ENCODE peak calls at places on chromosomes 16 and 17, in nine cellular contexts. Z is cardiac fibroblast, T is A549, V is AG09309, U is astrocyte of the cerebellum, C is psoas muscle, Q is left lung, Y is heart left ventricle, J is OCI-LY7. B is an unnamed sample.

GRCh38 chr17:45784293-45784582 is at the start of gene CRHR1:
- DNase-seq in Q (no peak), Y (no peak), Z (no peak), J (no peak), C (no peak), U (no peak), V (no peak), T (peak), B (no peak)

GRCh38 chr16:27149986-27150385 is 53.3 kb upstream of the KDM8 start:
- DNase-seq in U (no peak), T (no peak), Q (no peak), Y (no peak), J (no peak), Z (no peak), C (no peak), V (no peak), B (no peak)

GRCh38 chr16:54923055-54923473 is 7.6 kb upstream of the IRX5 start:
- DNase-seq in U (no peak), C (peak), V (no peak), Y (no peak), J (no peak), Z (no peak), T (no peak), Q (no peak), B (peak)

GRCh38 chr16:54934536-54935410 is 4.1 kb downstream of the IRX5 start:
- DNase-seq in U (no peak), Y (peak), C (peak), J (no peak), V (peak), T (no peak), Q (peak), Z (no peak), B (no peak)

GRCh38 chr16:3878610-3879009 is 1.9 kb downstream of the CREBBP start:
- DNase-seq in Y (no peak), V (no peak), Z (peak), C (no peak), T (no peak), J (peak), U (no peak), Q (no peak), B (peak)

GRCh38 chr17:72351884-72352346 is 231.1 kb downstream of the SOX9 start:
- DNase-seq in C (no peak), V (no peak), Q (no peak), J (no peak), Y (no peak), Z (no peak), U (no peak), T (no peak), B (no peak)

GRCh38 chr16:61549332-61549731 is 486.9 kb downstream of the CDH8 start:
- DNase-seq in Q (no peak), Z (no peak), V (no peak), J (no peak), Y (no peak), C (no peak), U (no peak), T (no peak), B (no peak)

GRCh38 chr16:86044241-86044671 is 145.3 kb downstream of the IRF8 start:
- DNase-seq in U (peak), Z (peak), J (peak), V (no peak), Y (no peak), T (peak), Q (no peak), C (no peak), B (no peak)

GRCh38 chr16:70156207-70156978 is 17.2 kb upstream of the CLEC18C start:
- DNase-seq in Z (no peak), V (no peak), Y (no peak), T (peak), C (no peak), U (no peak), Q (peak), J (no peak), B (peak)

GRCh38 chr17:49962599-49963276 is 6.3 kb upstream of the DLX4 start:
- DNase-seq in Q (peak), V (no peak), U (no peak), J (no peak), Y (no peak), C (no peak), T (no peak), Z (no peak), B (no peak)

GRCh38 chr17:42333053-42333452 is 44.8 kb downstream of the STAT5A start:
- DNase-seq in Z (no peak), U (no peak), C (no peak), Q (no peak), Y (no peak), V (no peak), T (no peak), J (no peak), B (no peak)

GRCh38 chr16:4371481-4372314 is at the start of gene VASN:
- DNase-seq in C (peak), J (peak), T (peak), Y (peak), V (no peak), Q (peak), Z (peak), U (peak), B (no peak)

GRCh38 chr16:11576427-11577289 is 10.1 kb downstream of the LITAF start:
- DNase-seq in C (peak), J (peak), V (no peak), Y (no peak), T (no peak), Z (no peak), Q (peak), U (no peak), B (no peak)

GRCh38 chr17:19287651-19288050 is 50.5 kb downstream of the EPN2 start:
- DNase-seq in Y (no peak), J (no peak), Q (no peak), V (no peak), U (no peak), C (no peak), T (no peak), Z (no peak), B (no peak)

GRCh38 chr16:4313563-4314531 is 2.0 kb upstream of the GLIS2 start:
- DNase-seq in Y (no peak), T (peak), Q (peak), U (no peak), V (no peak), J (peak), C (peak), Z (peak), B (no peak)

GRCh38 chr17:62064029-62064790 is 868 bp downstream of the MED13 start:
- DNase-seq in V (no peak), Y (no peak), C (no peak), Q (no peak), J (peak), Z (peak), U (no peak), T (peak), B (peak)

GRCh38 chr17:4886830-4887229 is 12.5 kb upstream of the C17orf107 start:
- DNase-seq in V (no peak), U (no peak), Z (no peak), Y (no peak), J (no peak), Q (peak), T (no peak), C (no peak), B (no peak)

GRCh38 chr17:41812176-41813038 is at the start of gene FKBP10:
- DNase-seq in Z (peak), Q (no peak), Y (peak), U (peak), C (peak), J (peak), V (no peak), T (peak), B (peak)

GRCh38 chr16:4414187-4414909 is 2.0 kb downstream of the CORO7 start:
- DNase-seq in T (no peak), U (no peak), C (no peak), J (peak), Z (no peak), V (no peak), Y (no peak), Q (no peak), B (no peak)

GRCh38 chr17:45705123-45706009 is 78.8 kb upstream of the CRHR1 start:
- DNase-seq in V (no peak), J (no peak), C (no peak), Q (no peak), Z (no peak), T (peak), U (no peak), Y (no peak), B (no peak)

GRCh38 chr16:53090591-53091507 is 36.1 kb downstream of the CHD9 start:
- DNase-seq in T (no peak), V (peak), Z (peak), U (peak), C (peak), Q (peak), J (peak), Y (peak), B (peak)

GRCh38 chr17:52170963-52171572 is 12.6 kb upstream of the CA10 start:
- DNase-seq in C (no peak), J (no peak), Q (no peak), Z (peak), V (no peak), T (peak), U (no peak), Y (no peak), B (peak)

GRCh38 chr17:55699178-55699865 is 23.3 kb downstream of the TMEM100 start:
- DNase-seq in V (no peak), U (no peak), C (no peak), J (no peak), T (no peak), Y (peak), Z (no peak), Q (peak), B (no peak)

GRCh38 chr16:23071202-23072083 is 77.8 kb downstream of the USP31 start:
- DNase-seq in Z (peak), T (no peak), J (no peak), Y (peak), U (peak), V (peak), C (no peak), Q (no peak), B (no peak)

GRCh38 chr16:49952386-49952785 is 72.6 kb upstream of the CNEP1R1 start:
- DNase-seq in U (no peak), Q (no peak), C (no peak), T (no peak), J (no peak), Y (no peak), V (no peak), Z (peak), B (no peak)

DNA sequence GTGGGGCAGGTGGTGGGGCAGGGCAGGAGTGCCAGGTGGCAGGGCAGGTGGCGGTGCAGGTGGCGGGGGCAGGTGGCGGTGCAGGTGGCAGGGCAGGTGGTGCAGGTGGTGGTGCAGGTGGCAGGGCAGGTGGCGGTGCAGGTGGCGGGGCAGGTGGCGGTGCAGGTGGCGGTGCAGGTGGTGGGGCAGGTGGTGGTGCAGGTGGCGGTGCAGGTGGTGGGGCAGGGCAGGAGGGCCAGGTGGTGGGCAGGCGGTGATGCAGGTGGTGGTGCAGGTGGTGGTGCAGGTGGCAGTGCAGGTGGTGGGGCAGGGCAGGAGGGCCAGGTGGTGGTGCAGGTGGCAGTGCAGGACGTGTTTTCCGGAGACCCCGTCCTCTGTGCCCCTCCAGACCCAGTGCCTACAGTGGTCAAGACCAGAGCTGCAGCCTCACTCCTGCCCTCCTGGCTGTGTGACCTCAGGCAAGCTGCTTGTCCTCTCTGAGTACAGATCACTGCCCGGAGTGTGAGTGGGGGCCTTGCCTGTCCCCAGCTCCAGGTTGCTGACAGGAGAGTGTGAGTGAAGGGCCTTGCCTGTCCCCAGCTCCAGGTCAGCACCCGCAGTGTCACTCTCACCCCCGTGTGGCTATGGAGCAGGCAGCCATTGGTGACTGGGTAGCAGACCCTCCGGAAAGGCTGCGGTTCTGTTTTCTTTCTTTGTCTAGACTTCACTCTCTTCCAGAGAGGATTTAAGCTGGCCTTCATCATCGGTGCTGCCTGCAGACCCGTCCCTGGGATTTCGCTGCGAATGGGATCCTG is 16.1 kb upstream of the NPTX1 start:
- DNase-seq in T (no peak), Z (no peak), V (no peak), J (no peak), C (peak), Q (no peak), Y (no peak), U (no peak), B (no peak)
- H3K4me3 ChIP-seq in T (no peak), Z (no peak), V (no peak), J (no peak), C (no peak), Q (no peak), Y (no peak), U (no peak), B (no peak)

DNA sequence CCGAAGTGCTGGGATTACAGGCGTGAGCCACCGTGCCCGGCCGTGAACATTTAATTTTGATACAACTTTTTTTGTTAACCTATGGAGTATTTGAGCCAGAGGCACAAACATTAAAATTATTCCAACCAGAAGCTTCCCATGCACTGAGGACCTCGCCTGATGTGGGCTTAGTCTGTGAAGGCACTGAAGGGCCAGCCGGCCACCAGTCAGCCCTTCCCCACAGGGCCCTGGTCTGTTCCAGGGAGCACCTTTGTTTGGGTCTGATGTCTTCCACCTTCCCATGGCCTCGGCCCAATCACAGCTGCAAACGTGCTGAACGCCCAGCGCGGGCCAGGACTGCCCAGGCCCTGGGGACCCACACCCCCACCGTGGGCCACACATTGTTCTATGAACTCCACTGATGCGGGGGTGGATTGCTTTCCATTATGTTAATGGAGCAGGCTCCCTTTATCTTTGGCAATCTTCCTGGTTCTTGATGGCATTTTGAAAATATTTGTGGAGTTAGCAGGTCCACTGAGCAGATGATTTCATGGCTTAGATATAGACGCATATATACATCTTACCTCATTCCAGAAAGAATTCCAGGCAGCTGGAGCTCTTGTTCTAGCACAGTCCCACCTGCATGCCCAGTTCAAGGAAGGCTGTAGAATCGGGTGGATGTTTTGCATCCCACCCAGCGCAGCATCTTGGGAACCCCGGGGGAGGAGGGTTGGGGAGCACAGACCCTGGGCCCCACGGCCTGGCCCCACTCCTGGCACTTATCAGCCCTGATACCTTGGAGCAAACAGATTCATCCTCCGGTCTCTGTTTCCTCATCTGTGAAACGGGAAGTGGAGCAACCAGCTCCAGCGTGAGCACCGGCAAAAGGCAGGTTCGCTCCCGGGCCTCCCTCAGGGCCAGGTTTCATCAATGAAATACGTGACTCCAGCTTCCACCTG is 14.5 kb downstream of the SPIRE2 start:
- DNase-seq in U (peak), Z (peak), Q (no peak), Y (peak), V (no peak), T (no peak), J (no peak), C (no peak), B (peak)
- TF ChIP-seq CTCF in U (no peak), Z (no peak), Q (no peak), Y (no peak), V (no peak), T (no peak), J (no peak), C (no peak), B (no peak)

GRCh38 chr16:67538666-67539101 is 10.1 kb downstream of the RIPOR1 start:
- DNase-seq in V (no peak), T (no peak), C (peak), Z (peak), J (no peak), U (no peak), Y (no peak), Q (no peak), B (no peak)
- H3K4me3 ChIP-seq in V (peak), T (no peak), C (peak), Z (peak), J (no peak), U (peak), Y (peak), Q (peak), B (no peak)

DNA sequence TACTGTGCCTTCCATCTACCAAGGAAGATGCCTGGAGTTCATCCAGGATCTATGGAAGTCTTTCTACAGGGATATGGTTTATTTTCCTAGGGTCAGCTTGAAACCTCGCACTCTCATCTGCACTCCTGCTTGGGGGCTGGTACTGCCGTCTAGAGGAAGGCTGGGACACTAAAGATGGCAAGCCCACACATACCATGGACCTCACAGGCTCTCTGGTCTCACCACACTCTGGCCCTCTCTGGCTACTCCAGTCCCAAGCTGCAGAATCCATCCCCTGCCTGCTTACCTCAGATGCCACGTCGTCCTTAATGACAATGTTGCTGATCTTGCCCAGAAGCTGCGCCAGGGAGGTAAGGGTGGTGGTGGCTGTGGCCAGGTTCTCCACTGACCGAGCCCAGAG is 2.1 kb upstream of the UNC119 start:
- DNase-seq in C (no peak), Z (no peak), Q (no peak), Y (no peak), T (no peak), V (no peak), J (no peak), U (no peak), B (no peak)
- TF ChIP-seq CTCF in C (no peak), Z (no peak), Q (no peak), Y (no peak), T (peak), V (no peak), J (no peak), U (no peak), B (no peak)

DNA sequence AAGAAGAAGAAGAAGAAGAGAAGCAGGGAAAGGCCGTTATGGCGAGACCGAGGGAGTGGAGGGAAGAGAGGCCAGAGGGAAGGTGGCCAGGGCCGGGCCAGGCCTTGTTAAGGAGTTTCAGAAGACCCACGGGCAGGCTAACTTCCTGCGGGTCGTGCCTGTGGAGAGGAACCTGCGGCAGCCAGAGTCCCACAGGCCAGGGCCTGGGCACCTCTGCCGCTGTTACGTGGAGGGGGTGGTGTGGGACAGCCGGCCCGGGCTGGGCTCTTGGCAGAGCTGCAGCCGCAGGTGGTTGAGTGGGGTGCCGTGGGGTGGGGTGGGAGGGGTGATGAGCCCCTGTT is 5.5 kb downstream of the WDR81 start:
- DNase-seq in T (no peak), J (no peak), C (no peak), U (no peak), Z (no peak), Q (no peak), Y (no peak), V (no peak), B (no peak)
- H3K4me3 ChIP-seq in T (no peak), J (no peak), C (peak), U (no peak), Z (no peak), Q (peak), Y (no peak), V (no peak), B (peak)

GRCh38 chr16:74305286-74305685 is 8.7 kb downstream of the PSMD7 start:
- DNase-seq in Y (no peak), Q (no peak), Z (no peak), U (no peak), V (no peak), C (no peak), T (no peak), J (no peak), B (no peak)

GRCh38 chr16:74305978-74306784 is 9.6 kb downstream of the PSMD7 start:
- DNase-seq in Q (no peak), V (no peak), Z (no peak), Y (no peak), J (no peak), T (no peak), U (no peak), C (no peak), B (no peak)

GRCh38 chr16:74315059-74315458 is 18.4 kb downstream of the PSMD7 start:
- DNase-seq in Z (no peak), Y (no peak), C (no peak), U (no peak), V (no peak), T (no peak), J (no peak), Q (no peak), B (no peak)

GRCh38 chr16:74307383-74307782 is 10.8 kb downstream of the PSMD7 start:
- DNase-seq in Y (no peak), J (no peak), Q (no peak), C (no peak), V (no peak), U (no peak), Z (no peak), T (no peak), B (no peak)

GRCh38 chr16:74309789-74310781 is 13.5 kb downstream of the PSMD7 start:
- DNase-seq in V (peak), Z (peak), Q (no peak), U (peak), T (peak), Y (no peak), C (no peak), J (peak), B (peak)
- TF ChIP-seq CTCF in V (peak), Z (peak), Q (peak), U (peak), T (peak), Y (peak), C (peak), J (peak), B (peak)

GRCh38 chr16:48323783-48324775 is 61.1 kb downstream of the SIAH1 start:
- DNase-seq in T (no peak), V (no peak), C (no peak), Z (no peak), J (no peak), Q (no peak), Y (no peak), U (no peak), B (no peak)
- H3K4me3 ChIP-seq in T (no peak), V (no peak), C (no peak), Z (no peak), J (no peak), Q (no peak), Y (no peak), U (no peak), B (no peak)